ENCODE peak calls at places on chromosome 9, in six cellular contexts. D is WTC11; S is Calu3; X is ELR; Q is stimulated activated CD4-positive, alpha-beta T cell treated with anti-CD3 and anti-CD28 coated beads, Interleukin-1b, Interleukin-23, amount 100 ng/mL, for 24 hours; C is CD8-positive, alpha-beta memory T cell. Y is an unnamed sample.

GRCh38 chr9:27019589-27019988 is 14.1 kb upstream of the LRRC19 start:
- DNase-seq in X (peak), Q (no peak), S (no peak), C (no peak), D (no peak), Y (no peak)

GRCh38 chr9:133023117-133023890 is 7.5 kb upstream of the GTF3C5 start:
- DNase-seq in Q (no peak), C (no peak), D (peak), X (peak), S (no peak), Y (peak)

GRCh38 chr9:118170032-118170955 is 466.1 kb downstream of the TLR4 start:
- DNase-seq in S (peak), D (peak), Q (no peak), C (no peak), X (peak), Y (no peak)

GRCh38 chr9:21813575-21814473 is 11.4 kb downstream of the MTAP start:
- DNase-seq in D (peak), C (peak), S (peak), X (peak), Q (peak), Y (peak)

GRCh38 chr9:68974431-68974830 is 39.5 kb downstream of the PRKACG start:
- DNase-seq in C (no peak), S (no peak), X (no peak), D (no peak), Q (no peak), Y (no peak)

GRCh38 chr9:84216151-84216550 is 124.4 kb downstream of the SLC28A3 start:
- DNase-seq in D (no peak), X (peak), S (no peak), Q (no peak), C (no peak), Y (no peak)

GRCh38 chr9:38278931-38279532 is 113.5 kb upstream of the ALDH1B1 start:
- DNase-seq in D (no peak), X (no peak), C (no peak), S (no peak), Q (no peak), Y (no peak)

GRCh38 chr9:3526903-3527652 is 1.3 kb upstream of the RFX3 start:
- DNase-seq in C (peak), S (peak), Q (peak), X (peak), D (no peak), Y (no peak)

GRCh38 chr9:81720450-81721086 is 31.2 kb upstream of the TLE1 start:
- DNase-seq in X (no peak), C (no peak), S (no peak), D (no peak), Q (no peak), Y (no peak)

GRCh38 chr9:124126571-124127289 is 115.2 kb downstream of the LHX2 start:
- DNase-seq in S (peak), X (peak), Q (peak), C (peak), D (peak), Y (peak)